ENCODE peak calls at places on chromosomes 11 and 22, in six cellular contexts. One of them, this sample, is unnamed.

GRCh38 chr11:106271686-106272085 is 194.2 kb downstream of the AASDHPPT start:
- DNase-seq in cardiac muscle cell: no peak
- DNase-seq in fibroblast of the aortic adventitia: peak
- DNase-seq in tibial nerve: no peak
- DNase-seq in HL-60: no peak
- DNase-seq in BJ: no peak
- DNase-seq in this sample: no peak

GRCh38 chr22:50691521-50691920 is 18.9 kb downstream of the SHANK3 start:
- DNase-seq in tibial nerve: peak
- DNase-seq in cardiac muscle cell: peak
- DNase-seq in BJ: no peak
- DNase-seq in fibroblast of the aortic adventitia: peak
- DNase-seq in HL-60: peak
- DNase-seq in this sample: peak

GRCh38 chr22:33654173-33654890 is 265.9 kb downstream of the LARGE1 start:
- DNase-seq in cardiac muscle cell: no peak
- DNase-seq in fibroblast of the aortic adventitia: no peak
- DNase-seq in tibial nerve: no peak
- DNase-seq in BJ: no peak
- DNase-seq in HL-60: no peak
- DNase-seq in this sample: no peak

GRCh38 chr11:32893091-32893946 is 708 bp downstream of the QSER1 start:
- DNase-seq in tibial nerve: peak
- DNase-seq in BJ: no peak
- DNase-seq in fibroblast of the aortic adventitia: peak
- DNase-seq in cardiac muscle cell: peak
- DNase-seq in HL-60: peak
- DNase-seq in this sample: no peak

GRCh38 chr22:39530692-39531331 is 1.7 kb downstream of the RPS19BP1 start:
- DNase-seq in tibial nerve: no peak
- DNase-seq in fibroblast of the aortic adventitia: peak
- DNase-seq in BJ: no peak
- DNase-seq in cardiac muscle cell: peak
- DNase-seq in HL-60: peak
- DNase-seq in this sample: no peak

GRCh38 chr11:77508031-77508430 is 34.1 kb upstream of the PAK1 start:
- DNase-seq in cardiac muscle cell: no peak
- DNase-seq in tibial nerve: no peak
- DNase-seq in fibroblast of the aortic adventitia: no peak
- DNase-seq in BJ: no peak
- DNase-seq in HL-60: no peak
- DNase-seq in this sample: no peak

GRCh38 chr11:121367434-121367833 is 74.9 kb downstream of the SC5D start:
- DNase-seq in BJ: no peak
- DNase-seq in fibroblast of the aortic adventitia: peak
- DNase-seq in cardiac muscle cell: peak
- DNase-seq in HL-60: peak
- DNase-seq in tibial nerve: no peak
- DNase-seq in this sample: no peak

GRCh38 chr11:128394436-128395089 is 192.8 kb downstream of the ETS1 start:
- DNase-seq in BJ: no peak
- DNase-seq in fibroblast of the aortic adventitia: peak
- DNase-seq in tibial nerve: no peak
- DNase-seq in HL-60: no peak
- DNase-seq in cardiac muscle cell: no peak
- DNase-seq in this sample: no peak

GRCh38 chr22:25759825-25760231 is 17.8 kb downstream of the MYO18B start:
- DNase-seq in BJ: peak
- DNase-seq in tibial nerve: no peak
- DNase-seq in cardiac muscle cell: no peak
- DNase-seq in fibroblast of the aortic adventitia: peak
- DNase-seq in HL-60: peak
- DNase-seq in this sample: no peak

GRCh38 chr11:8567597-8568198 is 26.3 kb downstream of the STK33 start:
- DNase-seq in tibial nerve: no peak
- DNase-seq in HL-60: no peak
- DNase-seq in BJ: no peak
- DNase-seq in fibroblast of the aortic adventitia: peak
- DNase-seq in cardiac muscle cell: no peak
- DNase-seq in this sample: no peak

GRCh38 chr11:96215094-96215782 is 127.8 kb downstream of the MAML2 start:
- DNase-seq in cardiac muscle cell: no peak
- DNase-seq in BJ: no peak
- DNase-seq in HL-60: peak
- DNase-seq in tibial nerve: no peak
- DNase-seq in fibroblast of the aortic adventitia: peak
- DNase-seq in this sample: no peak

GRCh38 chr11:8019671-8020597 is 32.8 kb downstream of the EIF3F start:
- DNase-seq in cardiac muscle cell: peak
- DNase-seq in BJ: no peak
- DNase-seq in fibroblast of the aortic adventitia: peak
- DNase-seq in HL-60: no peak
- DNase-seq in tibial nerve: no peak
- DNase-seq in this sample: no peak

GRCh38 chr22:22872722-22873708 is 14.6 kb upstream of the IGLL5 start:
- DNase-seq in fibroblast of the aortic adventitia: no peak
- DNase-seq in BJ: no peak
- DNase-seq in cardiac muscle cell: no peak
- DNase-seq in tibial nerve: no peak
- DNase-seq in HL-60: no peak
- DNase-seq in this sample: no peak

GRCh38 chr11:75174781-75175370 is 24.0 kb downstream of the SLCO2B1 start:
- DNase-seq in tibial nerve: no peak
- DNase-seq in fibroblast of the aortic adventitia: peak
- DNase-seq in BJ: no peak
- DNase-seq in HL-60: peak
- DNase-seq in cardiac muscle cell: peak
- DNase-seq in this sample: no peak

GRCh38 chr11:104572279-104572678 is 326.0 kb downstream of the CASP12 start:
- DNase-seq in BJ: no peak
- DNase-seq in HL-60: no peak
- DNase-seq in cardiac muscle cell: no peak
- DNase-seq in tibial nerve: no peak
- DNase-seq in fibroblast of the aortic adventitia: peak
- DNase-seq in this sample: no peak

DNA sequence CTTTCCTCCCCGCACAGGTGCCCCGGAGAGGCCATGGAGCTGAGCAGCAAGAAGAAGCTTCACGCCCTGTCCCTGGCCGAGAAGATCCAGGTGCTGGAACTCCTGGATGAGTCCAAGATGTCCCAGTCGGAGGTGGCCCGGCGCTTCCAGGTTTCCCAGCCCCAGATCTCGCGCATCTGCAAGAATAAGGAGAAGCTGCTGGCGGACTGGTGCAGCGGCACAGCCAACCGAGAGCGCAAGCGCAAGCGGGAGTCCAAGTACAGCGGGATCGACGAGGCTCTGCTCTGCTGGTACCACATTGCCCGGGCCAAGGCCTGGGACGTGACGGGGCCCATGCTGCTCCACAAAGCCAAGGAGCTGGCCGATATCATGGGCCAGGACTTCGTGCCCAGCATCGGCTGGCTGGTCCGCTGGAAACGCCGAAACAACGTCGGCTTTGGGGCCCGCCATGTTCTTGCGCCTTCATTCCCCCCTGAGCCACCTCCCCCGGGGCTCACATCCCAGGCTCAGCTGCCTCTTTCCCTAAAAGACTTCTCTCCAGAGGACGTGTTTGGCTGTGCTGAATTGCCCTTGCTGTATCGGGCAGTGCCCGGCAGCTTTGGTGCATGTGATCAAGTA is 1.3 kb downstream of the TIGD3 start:
- DNase-seq in tibial nerve: no peak
- DNase-seq in BJ: no peak
- DNase-seq in fibroblast of the aortic adventitia: peak
- DNase-seq in HL-60: no peak
- DNase-seq in cardiac muscle cell: no peak
- DNase-seq in this sample: no peak
- H3K4me3 ChIP-seq in tibial nerve: peak
- H3K4me3 ChIP-seq in BJ: peak
- H3K4me3 ChIP-seq in fibroblast of the aortic adventitia: peak
- H3K4me3 ChIP-seq in HL-60: no peak
- H3K4me3 ChIP-seq in cardiac muscle cell: peak
- H3K4me3 ChIP-seq in this sample: peak

DNA sequence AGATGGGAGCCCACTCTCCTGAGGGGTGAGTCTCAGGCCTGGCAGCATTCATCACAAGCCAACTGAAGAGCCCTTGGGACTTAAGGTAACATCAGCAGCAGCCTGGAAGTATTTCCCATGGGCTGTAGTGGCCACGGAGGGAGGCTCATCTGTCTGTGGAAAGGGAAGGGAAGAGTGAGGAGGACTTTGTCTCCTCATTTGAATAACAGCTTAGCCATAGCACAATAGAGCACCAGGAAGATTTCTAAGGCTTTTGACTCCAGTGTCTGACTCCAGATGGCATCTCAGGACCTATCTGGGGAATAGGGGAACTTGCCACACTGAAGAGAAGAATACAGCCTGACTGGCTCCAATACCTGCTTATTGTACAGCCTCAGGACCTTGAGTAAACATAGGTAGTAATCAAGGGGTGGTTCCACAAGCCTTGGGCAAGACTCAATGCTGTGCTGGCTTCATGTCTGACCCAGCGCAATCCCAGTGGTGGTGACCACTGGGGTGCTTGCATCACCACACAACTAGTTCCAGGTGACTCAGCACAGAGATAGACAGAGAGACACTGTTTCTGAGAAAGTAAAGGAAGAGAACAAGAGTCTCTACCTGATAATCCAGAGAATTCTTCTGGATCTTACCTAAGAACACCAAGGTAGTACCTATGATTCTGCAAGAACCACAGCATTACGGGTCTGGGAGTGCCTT is 510.5 kb upstream of the CCDC179 start:
- DNase-seq in BJ: no peak
- DNase-seq in tibial nerve: no peak
- DNase-seq in HL-60: no peak
- DNase-seq in cardiac muscle cell: no peak
- DNase-seq in fibroblast of the aortic adventitia: no peak
- DNase-seq in this sample: no peak
- TF ChIP-seq CTCF in BJ: no peak
- TF ChIP-seq CTCF in tibial nerve: no peak
- TF ChIP-seq CTCF in HL-60: no peak
- TF ChIP-seq CTCF in cardiac muscle cell: no peak
- TF ChIP-seq CTCF in fibroblast of the aortic adventitia: no peak
- TF ChIP-seq CTCF in this sample: no peak

DNA sequence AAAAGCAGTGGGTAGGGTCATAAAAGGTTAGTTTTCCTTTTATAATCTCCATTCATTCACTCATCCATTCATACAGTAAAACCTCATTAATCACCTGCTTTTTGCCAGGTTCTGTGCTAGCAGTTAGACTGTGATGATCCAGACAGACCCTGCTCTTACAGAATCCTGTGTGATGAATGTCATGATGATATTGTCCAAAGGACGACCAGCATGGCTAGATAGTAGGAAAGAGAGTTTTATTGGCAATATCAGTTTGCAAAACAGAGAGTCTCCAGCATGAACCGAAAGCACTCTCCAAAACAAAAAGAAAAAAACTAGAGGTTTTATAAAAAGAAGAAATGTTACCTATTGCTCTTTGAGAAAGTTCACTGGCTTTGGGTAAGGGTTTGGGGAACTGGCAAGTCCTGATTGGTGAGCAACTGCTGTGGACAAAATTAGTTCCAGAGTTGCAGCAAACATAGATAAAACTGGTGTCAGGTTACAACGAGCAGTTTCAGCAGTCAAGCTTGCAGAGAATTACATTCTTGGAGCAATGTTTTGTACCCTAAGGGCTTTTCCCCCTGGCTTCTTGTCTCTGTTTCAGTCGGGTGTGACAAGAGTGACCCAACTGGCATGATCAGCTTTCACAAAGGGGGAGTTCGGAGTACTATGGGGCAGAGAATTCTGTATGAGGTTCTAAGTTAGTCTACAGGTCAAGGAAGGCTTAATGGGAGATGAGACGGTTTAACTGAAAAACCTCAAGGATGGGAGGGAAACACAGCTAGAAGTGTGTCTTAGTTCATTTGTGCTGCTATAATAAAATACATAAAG is 58.3 kb downstream of the HSD17B12 start:
- DNase-seq in fibroblast of the aortic adventitia: peak
- DNase-seq in HL-60: no peak
- DNase-seq in BJ: peak
- DNase-seq in tibial nerve: no peak
- DNase-seq in cardiac muscle cell: peak
- DNase-seq in this sample: peak
- H3K4me3 ChIP-seq in fibroblast of the aortic adventitia: peak
- H3K4me3 ChIP-seq in HL-60: no peak
- H3K4me3 ChIP-seq in BJ: no peak
- H3K4me3 ChIP-seq in tibial nerve: no peak
- H3K4me3 ChIP-seq in cardiac muscle cell: peak
- H3K4me3 ChIP-seq in this sample: no peak

GRCh38 chr11:131580466-131580865 is 210.1 kb downstream of the NTM start:
- DNase-seq in HL-60: no peak
- DNase-seq in tibial nerve: no peak
- DNase-seq in cardiac muscle cell: no peak
- DNase-seq in fibroblast of the aortic adventitia: no peak
- DNase-seq in BJ: no peak
- DNase-seq in this sample: no peak

GRCh38 chr11:131582021-131582531 is 211.7 kb downstream of the NTM start:
- DNase-seq in cardiac muscle cell: no peak
- DNase-seq in fibroblast of the aortic adventitia: no peak
- DNase-seq in HL-60: no peak
- DNase-seq in BJ: no peak
- DNase-seq in tibial nerve: no peak
- DNase-seq in this sample: no peak

GRCh38 chr11:131579932-131580387 is 209.5 kb downstream of the NTM start:
- DNase-seq in fibroblast of the aortic adventitia: peak
- DNase-seq in tibial nerve: no peak
- DNase-seq in BJ: no peak
- DNase-seq in HL-60: peak
- DNase-seq in cardiac muscle cell: peak
- DNase-seq in this sample: no peak

GRCh38 chr11:131583823-131584222 is 213.4 kb downstream of the NTM start:
- DNase-seq in fibroblast of the aortic adventitia: no peak
- DNase-seq in tibial nerve: no peak
- DNase-seq in BJ: no peak
- DNase-seq in cardiac muscle cell: no peak
- DNase-seq in HL-60: no peak
- DNase-seq in this sample: no peak

GRCh38 chr11:131581006-131581405 is 210.6 kb downstream of the NTM start:
- DNase-seq in cardiac muscle cell: no peak
- DNase-seq in HL-60: no peak
- DNase-seq in BJ: no peak
- DNase-seq in tibial nerve: no peak
- DNase-seq in fibroblast of the aortic adventitia: no peak
- DNase-seq in this sample: no peak
- TF ChIP-seq CTCF in cardiac muscle cell: no peak
- TF ChIP-seq CTCF in HL-60: no peak
- TF ChIP-seq CTCF in BJ: no peak
- TF ChIP-seq CTCF in tibial nerve: no peak
- TF ChIP-seq CTCF in fibroblast of the aortic adventitia: no peak
- TF ChIP-seq CTCF in this sample: no peak